ENCODE peak calls at places on chromosomes 7 and 10, in nine cellular contexts. M, V, U, I, B, G, K, L and A are unnamed samples.

GRCh38 chr7:91875851-91876250 is 4.7 kb downstream of the MTERF1 start:
- DNase-seq in M (no peak), V (no peak), U (peak; percentile 29), I (no peak), B (no peak), G (no peak), K (no peak), L (no peak), A (peak; percentile 22)

GRCh38 chr7:135597926-135598305 is 40.2 kb downstream of the NUP205 start:
- DNase-seq in M (no peak), V (no peak), U (no peak), I (no peak), B (no peak), G (no peak), K (no peak), L (no peak), A (no peak)

GRCh38 chr7:2717293-2717904 is 29.4 kb downstream of the AMZ1 start:
- DNase-seq in M (no peak), V (no peak), U (peak; percentile 35), I (no peak), B (no peak), G (no peak), K (no peak), L (no peak), A (no peak)

GRCh38 chr7:96321041-96321669 is 743 bp downstream of the SLC25A13 start:
- DNase-seq in M (peak; percentile 81), V (peak; percentile 86), U (peak; percentile 81), I (peak; percentile 91), B (peak; percentile 58), G (peak; percentile 89), K (peak; percentile 75), L (peak; percentile 64), A (peak; percentile 71)

GRCh38 chr7:111832159-111832558 is 269.9 kb upstream of the IMMP2L start:
- DNase-seq in M (no peak), V (no peak), U (peak; percentile 32), I (no peak), B (no peak), G (no peak), K (no peak), L (no peak), A (no peak)

GRCh38 chr10:100174699-100175677 is 10.8 kb downstream of the ERLIN1 start:
- DNase-seq in M (no peak), V (no peak), U (no peak), I (no peak), B (no peak), G (no peak), K (no peak), L (no peak), A (no peak)

GRCh38 chr10:112765717-112766235 is 184.3 kb upstream of the TCF7L2 start:
- DNase-seq in M (no peak), V (no peak), U (no peak), I (no peak), B (no peak), G (no peak), K (no peak), L (no peak), A (no peak)

GRCh38 chr7:29888006-29888405 is 81.7 kb downstream of the WIPF3 start:
- DNase-seq in M (no peak), V (no peak), U (no peak), I (no peak), B (no peak), G (no peak), K (no peak), L (no peak), A (no peak)

GRCh38 chr10:50982989-50983388 is 91.3 kb upstream of the PRKG1 start:
- DNase-seq in M (no peak), V (no peak), U (no peak), I (no peak), B (no peak), G (no peak), K (no peak), L (no peak), A (no peak)

GRCh38 chr10:82883588-82883987 is 1008.6 kb downstream of the NRG3 start:
- DNase-seq in M (peak; percentile 39), V (no peak), U (peak; percentile 4), I (no peak), B (no peak), G (no peak), K (no peak), L (no peak), A (no peak)

GRCh38 chr10:32341596-32341995 is 5.4 kb downstream of the EPC1 start:
- DNase-seq in M (peak; percentile 30), V (no peak), U (no peak), I (no peak), B (no peak), G (no peak), K (no peak), L (no peak), A (no peak)

GRCh38 chr7:34727464-34727995 is 69.5 kb downstream of the NPSR1 start:
- DNase-seq in M (no peak), V (no peak), U (no peak), I (no peak), B (peak; percentile 47), G (no peak), K (no peak), L (no peak), A (peak; percentile 61)

GRCh38 chr7:613442-614140 is 93.9 kb upstream of the PDGFA start:
- DNase-seq in M (no peak), V (no peak), U (no peak), I (no peak), B (no peak), G (peak; percentile 28), K (no peak), L (no peak), A (peak; percentile 77)

GRCh38 chr7:39621261-39621660 is 2.1 kb upstream of the RALA start:
- DNase-seq in M (peak; percentile 97), V (no peak), U (peak; percentile 95), I (no peak), B (no peak), G (no peak), K (no peak), L (no peak), A (peak; percentile 86)

GRCh38 chr10:7230036-7230435 is 180.8 kb downstream of the SFMBT2 start:
- DNase-seq in M (no peak), V (no peak), U (no peak), I (no peak), B (no peak), G (no peak), K (no peak), L (no peak), A (no peak)

GRCh38 chr10:24957624-24958435 is 5.4 kb upstream of the PRTFDC1 start:
- DNase-seq in M (peak; percentile 92), V (peak; percentile 45), U (peak; percentile 95), I (no peak), B (no peak), G (no peak), K (no peak), L (no peak), A (peak; percentile 86)

DNA sequence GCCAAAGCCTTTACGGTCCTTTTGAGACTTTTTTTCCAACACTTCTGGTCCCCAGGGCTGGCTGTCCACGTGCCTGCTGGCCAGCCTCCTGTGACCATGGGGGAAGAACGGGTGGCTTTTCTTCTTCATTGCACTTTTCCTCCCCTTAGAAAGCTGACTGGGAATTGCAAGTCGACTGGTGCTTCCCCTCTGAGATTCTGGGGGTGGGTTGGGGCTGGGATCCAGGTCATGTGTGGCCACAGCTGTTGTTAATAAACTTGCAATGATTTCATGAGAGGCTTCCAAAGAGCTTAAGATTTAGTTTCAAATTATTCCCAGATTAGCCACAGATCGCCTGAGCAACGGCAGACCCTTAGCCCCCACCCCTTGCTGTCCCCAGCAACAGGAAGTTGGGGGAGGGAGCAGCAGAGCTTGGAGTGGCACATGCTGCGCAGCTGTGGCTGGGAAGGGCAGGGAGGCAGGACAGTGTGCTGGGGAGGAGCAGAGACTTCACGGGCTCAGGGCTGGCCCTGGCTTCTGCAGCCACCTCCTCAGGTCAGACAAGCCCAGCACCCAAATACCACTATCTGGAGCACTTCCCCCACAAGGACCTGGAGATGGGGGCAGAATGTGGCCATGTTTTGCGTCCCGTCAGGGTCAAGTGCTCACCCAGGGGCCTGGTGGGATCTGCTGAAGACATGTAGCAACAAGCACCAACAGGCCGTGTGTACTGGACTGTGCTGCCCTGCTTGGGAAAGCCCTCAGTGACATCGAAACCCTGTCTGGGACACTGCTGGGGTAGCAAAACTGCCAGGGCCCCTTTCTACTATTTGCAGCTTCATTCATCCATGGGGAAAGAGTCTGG is 147.1 kb downstream of the RNF216 start:
- DNase-seq in M (peak; percentile 85), V (no peak), U (peak; percentile 53), I (peak; percentile 78), B (no peak), G (peak; percentile 87), K (peak; percentile 45), L (no peak), A (no peak)
- H3K4me3 ChIP-seq in M (peak overlapping the region; percentile 3), V (no peak overlapping the region), U (no peak overlapping the region), I (peak overlapping the region; percentile 19), B (no peak overlapping the region), G (peak overlapping the region; percentile 19), K (peak overlapping the region; percentile 30), L (no peak overlapping the region), A (no peak overlapping the region)

DNA sequence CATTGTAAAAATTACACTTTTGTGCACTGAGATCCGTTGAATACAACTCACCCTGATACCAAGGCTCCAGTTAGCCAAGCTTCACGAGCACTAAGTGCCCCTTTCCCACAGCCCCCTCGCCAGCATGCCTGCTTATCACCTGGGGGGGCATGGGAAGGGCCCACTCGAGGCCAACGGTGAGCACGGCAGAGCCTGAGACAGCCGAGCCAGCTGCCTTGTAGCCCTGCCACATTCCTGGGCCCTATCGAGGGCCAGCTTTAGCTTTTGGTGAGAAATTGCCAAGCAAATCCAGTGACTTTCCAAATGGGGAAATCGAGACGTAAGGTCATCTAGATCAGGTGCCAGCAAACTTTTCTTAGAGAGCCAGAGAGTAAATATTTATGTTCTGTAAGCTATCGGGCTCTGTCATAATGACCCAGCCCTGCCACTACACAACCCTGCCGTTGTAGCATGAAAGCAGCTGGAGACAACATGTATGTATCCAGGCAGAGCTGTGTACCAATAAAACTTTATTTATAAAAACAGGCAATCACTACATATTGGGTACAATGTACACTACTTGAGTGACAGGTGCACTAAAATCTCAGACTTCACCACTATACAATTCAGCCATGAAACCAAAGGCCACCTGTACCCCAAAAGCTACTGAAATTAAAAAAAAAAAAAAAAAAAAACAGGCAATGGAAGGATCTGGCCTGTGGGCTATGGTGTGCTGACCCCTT is 83.6 kb downstream of the FAM53B start:
- DNase-seq in M (no peak), V (no peak), U (no peak), I (no peak), B (no peak), G (no peak), K (no peak), L (no peak), A (no peak)
- TF ChIP-seq CTCF in M (no peak), V (no peak), U (no peak), I (no peak), B (no peak), G (no peak), K (no peak), L (no peak), A (no peak)

DNA sequence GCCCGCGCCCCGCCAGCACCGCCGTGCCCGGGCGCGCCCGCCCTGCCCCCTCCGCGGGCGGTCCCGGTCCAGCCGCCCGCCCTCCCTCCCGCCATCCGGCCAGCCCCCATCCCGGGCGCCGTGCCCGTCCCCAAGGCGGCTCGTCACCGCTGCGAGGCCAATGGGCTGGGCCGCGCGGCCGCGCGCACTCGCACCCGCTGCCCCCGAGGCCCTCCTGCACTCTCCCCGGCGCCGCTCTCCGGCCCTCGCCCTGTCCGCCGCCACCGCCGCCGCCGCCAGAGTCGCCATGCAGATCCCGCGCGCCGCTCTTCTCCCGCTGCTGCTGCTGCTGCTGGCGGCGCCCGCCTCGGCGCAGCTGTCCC is at the start of gene HTRA1:
- DNase-seq in M (peak; percentile 64), V (peak; percentile 63), U (peak; percentile 67), I (peak; percentile 89), B (no peak), G (peak; percentile 88), K (peak; percentile 49), L (no peak), A (peak; percentile 69)
- H3K4me3 ChIP-seq in M (peak within 1 kb of the TSS; percentile 51), V (peak within 1 kb of the TSS; percentile 82), U (peak within 1 kb of the TSS; percentile 80), I (peak within 1 kb of the TSS; percentile 62), B (peak within 1 kb of the TSS; percentile 74), G (peak within 1 kb of the TSS; percentile 76), K (peak within 1 kb of the TSS; percentile 91), L (no peak within 1 kb of the TSS), A (peak within 1 kb of the TSS; percentile 84)

GRCh38 chr7:51187941-51188340 is 128.7 kb downstream of the COBL start:
- DNase-seq in M (peak; percentile 0), V (peak; percentile 36), U (no peak), I (peak; percentile 89), B (no peak), G (peak; percentile 75), K (no peak), L (no peak), A (no peak)
- TF ChIP-seq CTCF in M (no peak), V (no peak), U (no peak), I (peak; percentile 70), B (peak; percentile 73), G (peak; percentile 52), K (no peak), L (no peak), A (peak; percentile 25)